ENCODE peak calls at places on chromosomes 6 and 20, in six cellular contexts. One of them, this sample, is unnamed.
A peak's percentile ranks its signal among the peaks of the same experiment; 100 is the strongest.

GRCh38 chr20:9551808-9552550 is 37.6 kb downstream of the LAMP5 start:
- DNase-seq in fibroblast of lung: no peak
- DNase-seq in PC-3: peak; percentile 24
- DNase-seq in A549: no peak
- DNase-seq in left lung: no peak
- DNase-seq in DND-41: no peak
- DNase-seq in this sample: no peak

GRCh38 chr6:157059781-157060180 is 263.5 kb downstream of the TMEM242 start:
- DNase-seq in left lung: no peak
- DNase-seq in fibroblast of lung: peak; percentile 49
- DNase-seq in DND-41: no peak
- DNase-seq in PC-3: no peak
- DNase-seq in A549: no peak
- DNase-seq in this sample: no peak

GRCh38 chr6:111230351-111231077 is 143.2 kb downstream of the SLC16A10 start:
- DNase-seq in fibroblast of lung: peak; percentile 86
- DNase-seq in DND-41: no peak
- DNase-seq in PC-3: no peak
- DNase-seq in A549: no peak
- DNase-seq in left lung: no peak
- DNase-seq in this sample: no peak

GRCh38 chr6:46376562-46376969 is 114.7 kb downstream of the RCAN2 start:
- DNase-seq in A549: no peak
- DNase-seq in PC-3: no peak
- DNase-seq in left lung: no peak
- DNase-seq in fibroblast of lung: no peak
- DNase-seq in DND-41: peak; percentile 31
- DNase-seq in this sample: no peak

GRCh38 chr6:106927531-106928398 is 46.8 kb downstream of the CD24 start:
- DNase-seq in left lung: no peak
- DNase-seq in PC-3: peak; percentile 60
- DNase-seq in A549: peak; percentile 14
- DNase-seq in DND-41: peak; percentile 69
- DNase-seq in fibroblast of lung: peak; percentile 34
- DNase-seq in this sample: peak; percentile 29

GRCh38 chr6:32459781-32460424 is 20.2 kb downstream of the HLA-DRA start:
- DNase-seq in DND-41: no peak
- DNase-seq in left lung: no peak
- DNase-seq in A549: no peak
- DNase-seq in fibroblast of lung: no peak
- DNase-seq in PC-3: no peak
- DNase-seq in this sample: no peak

GRCh38 chr20:15061955-15062354 is 724.5 kb upstream of the FLRT3 start:
- DNase-seq in left lung: no peak
- DNase-seq in A549: no peak
- DNase-seq in fibroblast of lung: no peak
- DNase-seq in DND-41: no peak
- DNase-seq in PC-3: peak; percentile 34
- DNase-seq in this sample: no peak

GRCh38 chr6:12355354-12355753 is 65.2 kb downstream of the EDN1 start:
- DNase-seq in A549: no peak
- DNase-seq in fibroblast of lung: no peak
- DNase-seq in DND-41: no peak
- DNase-seq in PC-3: no peak
- DNase-seq in left lung: no peak
- DNase-seq in this sample: no peak

GRCh38 chr6:39791311-39791710 is 865 bp upstream of the DAAM2 start:
- DNase-seq in PC-3: no peak
- DNase-seq in left lung: no peak
- DNase-seq in DND-41: no peak
- DNase-seq in fibroblast of lung: no peak
- DNase-seq in A549: no peak
- DNase-seq in this sample: no peak

GRCh38 chr6:140441256-140441655 is 1066.8 kb upstream of the CITED2 start:
- DNase-seq in fibroblast of lung: peak; percentile 63
- DNase-seq in PC-3: peak; percentile 58
- DNase-seq in A549: no peak
- DNase-seq in DND-41: no peak
- DNase-seq in left lung: peak; percentile 22
- DNase-seq in this sample: no peak

GRCh38 chr20:44111712-44112335 is 75.2 kb downstream of the JPH2 start:
- DNase-seq in PC-3: peak; percentile 21
- DNase-seq in DND-41: no peak
- DNase-seq in fibroblast of lung: peak; percentile 51
- DNase-seq in left lung: no peak
- DNase-seq in A549: no peak
- DNase-seq in this sample: no peak

GRCh38 chr6:137044366-137045220 is at the start of gene IL20RA:
- DNase-seq in A549: peak; percentile 4
- DNase-seq in DND-41: no peak
- DNase-seq in fibroblast of lung: peak; percentile 14
- DNase-seq in PC-3: peak; percentile 38
- DNase-seq in left lung: peak; percentile 83
- DNase-seq in this sample: peak; percentile 7

GRCh38 chr6:116450185-116450710 is 10.9 kb upstream of the CALHM6 start:
- DNase-seq in left lung: no peak
- DNase-seq in DND-41: no peak
- DNase-seq in PC-3: no peak
- DNase-seq in fibroblast of lung: no peak
- DNase-seq in A549: no peak
- DNase-seq in this sample: no peak

GRCh38 chr6:142378138-142378875 is 76.5 kb downstream of the ADGRG6 start:
- DNase-seq in left lung: no peak
- DNase-seq in PC-3: peak; percentile 85
- DNase-seq in DND-41: no peak
- DNase-seq in A549: no peak
- DNase-seq in fibroblast of lung: peak; percentile 94
- DNase-seq in this sample: no peak

GRCh38 chr6:77341058-77341986 is 122.0 kb downstream of the HTR1B start:
- DNase-seq in fibroblast of lung: no peak
- DNase-seq in left lung: no peak
- DNase-seq in PC-3: no peak
- DNase-seq in DND-41: no peak
- DNase-seq in A549: no peak
- DNase-seq in this sample: no peak

GRCh38 chr20:48725589-48725991 is 102.2 kb downstream of the PREX1 start:
- DNase-seq in left lung: no peak
- DNase-seq in PC-3: peak; percentile 25
- DNase-seq in fibroblast of lung: peak; percentile 68
- DNase-seq in DND-41: peak; percentile 20
- DNase-seq in A549: peak; percentile 40
- DNase-seq in this sample: no peak

GRCh38 chr6:170072246-170072645 is 218.6 kb downstream of the DLL1 start:
- DNase-seq in fibroblast of lung: no peak
- DNase-seq in left lung: no peak
- DNase-seq in PC-3: no peak
- DNase-seq in A549: no peak
- DNase-seq in DND-41: no peak
- DNase-seq in this sample: no peak

GRCh38 chr20:10079964-10080363 is 45.2 kb downstream of the ANKEF1 start:
- DNase-seq in A549: no peak
- DNase-seq in left lung: no peak
- DNase-seq in fibroblast of lung: peak; percentile 87
- DNase-seq in PC-3: peak; percentile 58
- DNase-seq in DND-41: no peak
- DNase-seq in this sample: no peak

GRCh38 chr20:61572789-61573188 is 320.7 kb downstream of the CDH4 start:
- DNase-seq in left lung: no peak
- DNase-seq in DND-41: no peak
- DNase-seq in A549: no peak
- DNase-seq in PC-3: no peak
- DNase-seq in fibroblast of lung: no peak
- DNase-seq in this sample: no peak

GRCh38 chr6:136284909-136285308 is 4.7 kb downstream of the BCLAF1 start:
- DNase-seq in DND-41: no peak
- DNase-seq in left lung: no peak
- DNase-seq in fibroblast of lung: peak; percentile 49
- DNase-seq in A549: no peak
- DNase-seq in PC-3: peak; percentile 30
- DNase-seq in this sample: no peak

GRCh38 chr20:21137078-21137477 is 11.2 kb downstream of the KIZ start:
- DNase-seq in left lung: no peak
- DNase-seq in PC-3: no peak
- DNase-seq in A549: no peak
- DNase-seq in fibroblast of lung: no peak
- DNase-seq in DND-41: no peak
- DNase-seq in this sample: no peak

GRCh38 chr20:2747676-2748235 is 52.7 kb downstream of the CPXM1 start:
- DNase-seq in DND-41: no peak
- DNase-seq in PC-3: no peak
- DNase-seq in A549: no peak
- DNase-seq in left lung: no peak
- DNase-seq in fibroblast of lung: no peak
- DNase-seq in this sample: no peak

GRCh38 chr20:46043556-46043955 is 14.5 kb downstream of the SLC12A5 start:
- DNase-seq in PC-3: no peak
- DNase-seq in DND-41: no peak
- DNase-seq in A549: no peak
- DNase-seq in fibroblast of lung: no peak
- DNase-seq in left lung: no peak
- DNase-seq in this sample: no peak

GRCh38 chr6:32785781-32786533 is 22.6 kb upstream of the HLA-DQB2 start:
- DNase-seq in A549: peak; percentile 37
- DNase-seq in left lung: no peak
- DNase-seq in DND-41: peak; percentile 44
- DNase-seq in fibroblast of lung: peak; percentile 34
- DNase-seq in PC-3: peak; percentile 75
- DNase-seq in this sample: peak; percentile 41

GRCh38 chr6:168480481-168480880 is 39.5 kb downstream of the SMOC2 start:
- DNase-seq in DND-41: no peak
- DNase-seq in A549: no peak
- DNase-seq in PC-3: no peak
- DNase-seq in left lung: no peak
- DNase-seq in fibroblast of lung: no peak
- DNase-seq in this sample: no peak

GRCh38 chr20:10006461-10006860 is 28.3 kb upstream of the ANKEF1 start:
- DNase-seq in A549: no peak
- DNase-seq in DND-41: no peak
- DNase-seq in left lung: no peak
- DNase-seq in fibroblast of lung: no peak
- DNase-seq in PC-3: no peak
- DNase-seq in this sample: no peak

GRCh38 chr6:135236732-135237131 is 55.6 kb downstream of the MYB start:
- DNase-seq in DND-41: peak; percentile 52
- DNase-seq in A549: no peak
- DNase-seq in fibroblast of lung: no peak
- DNase-seq in PC-3: no peak
- DNase-seq in left lung: no peak
- DNase-seq in this sample: no peak

GRCh38 chr20:48463096-48463710 is 364.6 kb downstream of the PREX1 start:
- DNase-seq in fibroblast of lung: no peak
- DNase-seq in PC-3: no peak
- DNase-seq in DND-41: no peak
- DNase-seq in A549: no peak
- DNase-seq in left lung: no peak
- DNase-seq in this sample: no peak

GRCh38 chr6:56655996-56656395 is 13.3 kb upstream of the DST start:
- DNase-seq in fibroblast of lung: no peak
- DNase-seq in left lung: no peak
- DNase-seq in A549: no peak
- DNase-seq in DND-41: no peak
- DNase-seq in PC-3: no peak
- DNase-seq in this sample: no peak

GRCh38 chr20:56347628-56348305 is 11.0 kb upstream of the FAM210B start:
- DNase-seq in fibroblast of lung: no peak
- DNase-seq in left lung: no peak
- DNase-seq in DND-41: no peak
- DNase-seq in PC-3: no peak
- DNase-seq in A549: no peak
- DNase-seq in this sample: no peak
- H3K4me3 ChIP-seq in fibroblast of lung: no peak overlapping the region
- H3K4me3 ChIP-seq in left lung: no peak overlapping the region
- H3K4me3 ChIP-seq in DND-41: no peak overlapping the region
- H3K4me3 ChIP-seq in PC-3: no peak overlapping the region
- H3K4me3 ChIP-seq in A549: no peak overlapping the region
- H3K4me3 ChIP-seq in this sample: no peak overlapping the region

DNA sequence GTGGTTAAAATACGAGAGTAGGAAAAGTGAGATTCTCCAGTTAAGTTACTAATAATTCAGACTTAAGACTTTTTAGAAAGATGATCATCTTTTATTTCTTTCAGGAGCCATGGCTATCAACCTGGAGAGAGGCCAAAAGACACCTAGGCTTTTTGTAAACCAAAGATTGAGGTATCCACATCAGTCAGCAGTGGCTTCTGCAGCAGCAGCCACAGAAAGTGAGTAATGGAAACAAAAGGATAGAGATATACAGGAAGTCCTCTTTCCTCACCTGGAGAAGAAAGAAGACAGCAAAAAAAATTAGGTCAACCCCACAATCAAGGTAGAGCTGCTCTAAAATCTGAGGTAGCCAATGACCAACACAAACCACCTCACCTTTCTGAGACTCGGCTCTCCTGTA is 22.7 kb upstream of the TRIM39 start:
- DNase-seq in left lung: no peak
- DNase-seq in PC-3: no peak
- DNase-seq in DND-41: no peak
- DNase-seq in A549: no peak
- DNase-seq in fibroblast of lung: no peak
- DNase-seq in this sample: no peak
- H3K9me3 ChIP-seq in left lung: no peaks in the 10 kb centered on the region
- H3K9me3 ChIP-seq in PC-3: no peaks in the 10 kb centered on the region
- H3K9me3 ChIP-seq in DND-41: no peaks in the 10 kb centered on the region
- H3K9me3 ChIP-seq in A549: peaks cover 40% of the 10 kb centered on the region
- H3K9me3 ChIP-seq in fibroblast of lung: no peaks in the 10 kb centered on the region
- H3K9me3 ChIP-seq in this sample: peaks cover 3% of the 10 kb centered on the region

GRCh38 chr6:159829515-159829914 is 29.4 kb downstream of the PNLDC1 start:
- DNase-seq in A549: no peak
- DNase-seq in left lung: no peak
- DNase-seq in PC-3: no peak
- DNase-seq in fibroblast of lung: no peak
- DNase-seq in DND-41: no peak
- DNase-seq in this sample: no peak
- H3K4me3 ChIP-seq in A549: no peak overlapping the region
- H3K4me3 ChIP-seq in left lung: no peak overlapping the region
- H3K4me3 ChIP-seq in PC-3: no peak overlapping the region
- H3K4me3 ChIP-seq in fibroblast of lung: no peak overlapping the region
- H3K4me3 ChIP-seq in DND-41: no peak overlapping the region
- H3K4me3 ChIP-seq in this sample: no peak overlapping the region

GRCh38 chr6:6851059-6851658 is 256.6 kb upstream of the RREB1 start:
- DNase-seq in PC-3: peak; percentile 99
- DNase-seq in DND-41: no peak
- DNase-seq in fibroblast of lung: peak; percentile 94
- DNase-seq in A549: peak; percentile 70
- DNase-seq in left lung: no peak
- DNase-seq in this sample: no peak

GRCh38 chr6:6847591-6847990 is 259.1 kb downstream of the LY86 start:
- DNase-seq in PC-3: no peak
- DNase-seq in DND-41: no peak
- DNase-seq in fibroblast of lung: no peak
- DNase-seq in A549: no peak
- DNase-seq in left lung: no peak
- DNase-seq in this sample: no peak

GRCh38 chr6:6856538-6857523 is 250.9 kb upstream of the RREB1 start:
- DNase-seq in left lung: peak; percentile 85
- DNase-seq in fibroblast of lung: no peak
- DNase-seq in PC-3: peak; percentile 98
- DNase-seq in A549: no peak
- DNase-seq in DND-41: peak; percentile 44
- DNase-seq in this sample: peak; percentile 13

GRCh38 chr6:6857528-6857927 is 250.2 kb upstream of the RREB1 start:
- DNase-seq in PC-3: no peak
- DNase-seq in left lung: no peak
- DNase-seq in A549: no peak
- DNase-seq in DND-41: no peak
- DNase-seq in fibroblast of lung: no peak
- DNase-seq in this sample: no peak

GRCh38 chr6:6851862-6852261 is 255.9 kb upstream of the RREB1 start:
- DNase-seq in fibroblast of lung: no peak
- DNase-seq in PC-3: no peak
- DNase-seq in left lung: no peak
- DNase-seq in DND-41: no peak
- DNase-seq in A549: no peak
- DNase-seq in this sample: no peak
- H3K9me3 ChIP-seq in fibroblast of lung: no peaks in the 10 kb centered on the region
- H3K9me3 ChIP-seq in PC-3: no peaks in the 10 kb centered on the region
- H3K9me3 ChIP-seq in left lung: no peaks in the 10 kb centered on the region
- H3K9me3 ChIP-seq in DND-41: no peaks in the 10 kb centered on the region
- H3K9me3 ChIP-seq in A549: no peaks in the 10 kb centered on the region
- H3K9me3 ChIP-seq in this sample: no peaks in the 10 kb centered on the region